ENCODE peak calls at places on chromosomes 3 and 15, in six cellular contexts. One of them, this sample, is unnamed.

GRCh38 chr3:31116651-31117050 is 222.2 kb upstream of the GADL1 start:
- DNase-seq in ELR: peak
- DNase-seq in endothelial cell: no peak
- DNase-seq in substantia nigra: no peak
- DNase-seq in activated naive CD4-positive, alpha-beta T cell treated with anti-CD3 and anti-CD28 coated beads, Interleukin-2, amount 50 U/mL, for 72 hours: no peak
- DNase-seq in amniotic stem cell: no peak
- DNase-seq in this sample: no peak

GRCh38 chr3:17979248-17979647 is 236.8 kb upstream of the TBC1D5 start:
- DNase-seq in ELR: no peak
- DNase-seq in endothelial cell: peak
- DNase-seq in substantia nigra: no peak
- DNase-seq in activated naive CD4-positive, alpha-beta T cell treated with anti-CD3 and anti-CD28 coated beads, Interleukin-2, amount 50 U/mL, for 72 hours: no peak
- DNase-seq in amniotic stem cell: no peak
- DNase-seq in this sample: no peak

GRCh38 chr3:172125963-172126403 is 86.6 kb downstream of the FNDC3B start:
- DNase-seq in ELR: peak
- DNase-seq in endothelial cell: no peak
- DNase-seq in substantia nigra: no peak
- DNase-seq in activated naive CD4-positive, alpha-beta T cell treated with anti-CD3 and anti-CD28 coated beads, Interleukin-2, amount 50 U/mL, for 72 hours: no peak
- DNase-seq in amniotic stem cell: peak
- DNase-seq in this sample: no peak

GRCh38 chr3:2061360-2061759 is 37.3 kb upstream of the CNTN4 start:
- DNase-seq in ELR: no peak
- DNase-seq in endothelial cell: no peak
- DNase-seq in substantia nigra: no peak
- DNase-seq in activated naive CD4-positive, alpha-beta T cell treated with anti-CD3 and anti-CD28 coated beads, Interleukin-2, amount 50 U/mL, for 72 hours: no peak
- DNase-seq in amniotic stem cell: no peak
- DNase-seq in this sample: no peak

GRCh38 chr15:69172854-69173253 is 12.4 kb downstream of the GLCE start:
- DNase-seq in ELR: no peak
- DNase-seq in endothelial cell: no peak
- DNase-seq in substantia nigra: no peak
- DNase-seq in activated naive CD4-positive, alpha-beta T cell treated with anti-CD3 and anti-CD28 coated beads, Interleukin-2, amount 50 U/mL, for 72 hours: no peak
- DNase-seq in amniotic stem cell: no peak
- DNase-seq in this sample: no peak

GRCh38 chr15:89659295-89659694 is 4.0 kb upstream of the KIF7 start:
- DNase-seq in ELR: no peak
- DNase-seq in endothelial cell: no peak
- DNase-seq in substantia nigra: no peak
- DNase-seq in activated naive CD4-positive, alpha-beta T cell treated with anti-CD3 and anti-CD28 coated beads, Interleukin-2, amount 50 U/mL, for 72 hours: no peak
- DNase-seq in amniotic stem cell: no peak
- DNase-seq in this sample: no peak

GRCh38 chr3:185335799-185336198 is 27.1 kb upstream of the MAP3K13 start:
- DNase-seq in ELR: peak
- DNase-seq in endothelial cell: no peak
- DNase-seq in substantia nigra: no peak
- DNase-seq in activated naive CD4-positive, alpha-beta T cell treated with anti-CD3 and anti-CD28 coated beads, Interleukin-2, amount 50 U/mL, for 72 hours: no peak
- DNase-seq in amniotic stem cell: no peak
- DNase-seq in this sample: no peak

GRCh38 chr15:31268108-31268501 is 58.5 kb upstream of the KLF13 start:
- DNase-seq in ELR: no peak
- DNase-seq in endothelial cell: no peak
- DNase-seq in substantia nigra: no peak
- DNase-seq in activated naive CD4-positive, alpha-beta T cell treated with anti-CD3 and anti-CD28 coated beads, Interleukin-2, amount 50 U/mL, for 72 hours: no peak
- DNase-seq in amniotic stem cell: no peak
- DNase-seq in this sample: peak

GRCh38 chr3:196749125-196749524 is 9.5 kb downstream of the PAK2 start:
- DNase-seq in ELR: no peak
- DNase-seq in endothelial cell: no peak
- DNase-seq in substantia nigra: no peak
- DNase-seq in activated naive CD4-positive, alpha-beta T cell treated with anti-CD3 and anti-CD28 coated beads, Interleukin-2, amount 50 U/mL, for 72 hours: no peak
- DNase-seq in amniotic stem cell: no peak
- DNase-seq in this sample: no peak

GRCh38 chr3:78999139-78999538 is 768.7 kb downstream of the ROBO1 start:
- DNase-seq in ELR: no peak
- DNase-seq in endothelial cell: no peak
- DNase-seq in substantia nigra: no peak
- DNase-seq in activated naive CD4-positive, alpha-beta T cell treated with anti-CD3 and anti-CD28 coated beads, Interleukin-2, amount 50 U/mL, for 72 hours: no peak
- DNase-seq in amniotic stem cell: no peak
- DNase-seq in this sample: no peak

GRCh38 chr3:196120291-196120951 is 38.5 kb upstream of the TFRC start:
- DNase-seq in ELR: no peak
- DNase-seq in endothelial cell: no peak
- DNase-seq in substantia nigra: no peak
- DNase-seq in activated naive CD4-positive, alpha-beta T cell treated with anti-CD3 and anti-CD28 coated beads, Interleukin-2, amount 50 U/mL, for 72 hours: no peak
- DNase-seq in amniotic stem cell: no peak
- DNase-seq in this sample: no peak

GRCh38 chr3:33808559-33808958 is 10.1 kb downstream of the PDCD6IP start:
- DNase-seq in ELR: peak
- DNase-seq in endothelial cell: no peak
- DNase-seq in substantia nigra: no peak
- DNase-seq in activated naive CD4-positive, alpha-beta T cell treated with anti-CD3 and anti-CD28 coated beads, Interleukin-2, amount 50 U/mL, for 72 hours: no peak
- DNase-seq in amniotic stem cell: no peak
- DNase-seq in this sample: no peak

GRCh38 chr3:176692172-176692923 is 504.9 kb downstream of the TBL1XR1 start:
- DNase-seq in ELR: no peak
- DNase-seq in endothelial cell: no peak
- DNase-seq in substantia nigra: no peak
- DNase-seq in activated naive CD4-positive, alpha-beta T cell treated with anti-CD3 and anti-CD28 coated beads, Interleukin-2, amount 50 U/mL, for 72 hours: no peak
- DNase-seq in amniotic stem cell: no peak
- DNase-seq in this sample: no peak

GRCh38 chr3:85781806-85782205 is 823.0 kb downstream of the CADM2 start:
- DNase-seq in ELR: no peak
- DNase-seq in endothelial cell: no peak
- DNase-seq in substantia nigra: no peak
- DNase-seq in activated naive CD4-positive, alpha-beta T cell treated with anti-CD3 and anti-CD28 coated beads, Interleukin-2, amount 50 U/mL, for 72 hours: no peak
- DNase-seq in amniotic stem cell: no peak
- DNase-seq in this sample: no peak

This sample was measured in sciatic nerve.